ENCODE peak calls at places on chromosomes 13 and 19, in six cellular contexts. One of them, this sample, is unnamed. For H3K9me3, the result is how much of the 10 kb centered on the place peaks cover.

GRCh38 chr13:62678039-62678438 is 1262.4 kb upstream of the PCDH20 start:
- DNase-seq in CD4-positive, alpha-beta T cell: no peak
- DNase-seq in breast epithelium: no peak
- DNase-seq in body of pancreas: no peak
- DNase-seq in adrenal gland: no peak
- DNase-seq in heart right ventricle: no peak
- DNase-seq in this sample: no peak

GRCh38 chr13:107960301-107960700 is 255.0 kb downstream of the LIG4 start:
- DNase-seq in CD4-positive, alpha-beta T cell: no peak
- DNase-seq in breast epithelium: no peak
- DNase-seq in body of pancreas: no peak
- DNase-seq in adrenal gland: no peak
- DNase-seq in heart right ventricle: no peak
- DNase-seq in this sample: no peak

GRCh38 chr13:35092751-35093150 is 150.7 kb downstream of the NBEA start:
- DNase-seq in CD4-positive, alpha-beta T cell: no peak
- DNase-seq in breast epithelium: no peak
- DNase-seq in body of pancreas: no peak
- DNase-seq in adrenal gland: no peak
- DNase-seq in heart right ventricle: no peak
- DNase-seq in this sample: no peak

GRCh38 chr19:3366761-3367571 is 583 bp downstream of the NFIC start:
- DNase-seq in CD4-positive, alpha-beta T cell: no peak
- DNase-seq in breast epithelium: no peak
- DNase-seq in body of pancreas: peak
- DNase-seq in adrenal gland: peak
- DNase-seq in heart right ventricle: peak
- DNase-seq in this sample: no peak

GRCh38 chr13:80010286-80010831 is 330.6 kb downstream of the SPRY2 start:
- DNase-seq in CD4-positive, alpha-beta T cell: no peak
- DNase-seq in breast epithelium: no peak
- DNase-seq in body of pancreas: peak
- DNase-seq in adrenal gland: no peak
- DNase-seq in heart right ventricle: no peak
- DNase-seq in this sample: no peak

GRCh38 chr13:27696731-27697130 is 75.0 kb downstream of the POLR1D start:
- DNase-seq in CD4-positive, alpha-beta T cell: no peak
- DNase-seq in breast epithelium: no peak
- DNase-seq in body of pancreas: no peak
- DNase-seq in adrenal gland: no peak
- DNase-seq in heart right ventricle: no peak
- DNase-seq in this sample: no peak

GRCh38 chr19:16594681-16595091 is 22.5 kb upstream of the SLC35E1 start:
- DNase-seq in CD4-positive, alpha-beta T cell: no peak
- DNase-seq in breast epithelium: no peak
- DNase-seq in body of pancreas: no peak
- DNase-seq in adrenal gland: no peak
- DNase-seq in heart right ventricle: no peak
- DNase-seq in this sample: no peak

GRCh38 chr13:33606692-33607091 is 211.3 kb upstream of the RFC3 start:
- DNase-seq in CD4-positive, alpha-beta T cell: no peak
- DNase-seq in breast epithelium: no peak
- DNase-seq in body of pancreas: no peak
- DNase-seq in adrenal gland: no peak
- DNase-seq in heart right ventricle: no peak
- DNase-seq in this sample: no peak

GRCh38 chr19:2340496-2341246 is 12.2 kb downstream of the SPPL2B start:
- DNase-seq in CD4-positive, alpha-beta T cell: no peak
- DNase-seq in breast epithelium: no peak
- DNase-seq in body of pancreas: no peak
- DNase-seq in adrenal gland: no peak
- DNase-seq in heart right ventricle: no peak
- DNase-seq in this sample: no peak

GRCh38 chr13:44051405-44051804 is 171.7 kb downstream of the LACC1 start:
- DNase-seq in CD4-positive, alpha-beta T cell: no peak
- DNase-seq in breast epithelium: no peak
- DNase-seq in body of pancreas: no peak
- DNase-seq in adrenal gland: no peak
- DNase-seq in heart right ventricle: no peak
- DNase-seq in this sample: no peak

GRCh38 chr19:2194513-2195078 is 30.9 kb downstream of the DOT1L start:
- DNase-seq in CD4-positive, alpha-beta T cell: no peak
- DNase-seq in breast epithelium: no peak
- DNase-seq in body of pancreas: no peak
- DNase-seq in adrenal gland: no peak
- DNase-seq in heart right ventricle: no peak
- DNase-seq in this sample: no peak

GRCh38 chr13:94556016-94556415 is 39.9 kb downstream of the TGDS start:
- DNase-seq in CD4-positive, alpha-beta T cell: no peak
- DNase-seq in breast epithelium: no peak
- DNase-seq in body of pancreas: no peak
- DNase-seq in adrenal gland: no peak
- DNase-seq in heart right ventricle: no peak
- DNase-seq in this sample: no peak

GRCh38 chr13:90070837-90071525 is 1276.5 kb upstream of the MIR17HG start:
- DNase-seq in CD4-positive, alpha-beta T cell: no peak
- DNase-seq in breast epithelium: no peak
- DNase-seq in body of pancreas: no peak
- DNase-seq in adrenal gland: no peak
- DNase-seq in heart right ventricle: no peak
- DNase-seq in this sample: no peak

GRCh38 chr19:23867895-23868294 is 46.8 kb upstream of the ZNF726 start:
- DNase-seq in CD4-positive, alpha-beta T cell: no peak
- DNase-seq in breast epithelium: no peak
- DNase-seq in body of pancreas: no peak
- DNase-seq in adrenal gland: no peak
- DNase-seq in heart right ventricle: no peak
- DNase-seq in this sample: no peak

GRCh38 chr13:25210842-25211241 is 38.8 kb upstream of the AMER2 start:
- DNase-seq in CD4-positive, alpha-beta T cell: no peak
- DNase-seq in breast epithelium: no peak
- DNase-seq in body of pancreas: no peak
- DNase-seq in adrenal gland: no peak
- DNase-seq in heart right ventricle: no peak
- DNase-seq in this sample: no peak

GRCh38 chr13:25727776-25728175 is 324.0 kb downstream of the SHISA2 start:
- DNase-seq in CD4-positive, alpha-beta T cell: no peak
- DNase-seq in breast epithelium: no peak
- DNase-seq in body of pancreas: peak
- DNase-seq in adrenal gland: no peak
- DNase-seq in heart right ventricle: no peak
- DNase-seq in this sample: no peak

GRCh38 chr13:70080030-70080429 is 27.6 kb upstream of the ATXN8OS start:
- DNase-seq in CD4-positive, alpha-beta T cell: no peak
- DNase-seq in breast epithelium: no peak
- DNase-seq in body of pancreas: peak
- DNase-seq in adrenal gland: no peak
- DNase-seq in heart right ventricle: peak
- DNase-seq in this sample: no peak

GRCh38 chr19:38496116-38496515 is 62.6 kb downstream of the RYR1 start:
- DNase-seq in CD4-positive, alpha-beta T cell: no peak
- DNase-seq in breast epithelium: no peak
- DNase-seq in body of pancreas: no peak
- DNase-seq in adrenal gland: no peak
- DNase-seq in heart right ventricle: no peak
- DNase-seq in this sample: no peak

GRCh38 chr19:50514346-50515167 is 844 bp upstream of the ASPDH start:
- DNase-seq in CD4-positive, alpha-beta T cell: no peak
- DNase-seq in breast epithelium: no peak
- DNase-seq in body of pancreas: peak
- DNase-seq in adrenal gland: no peak
- DNase-seq in heart right ventricle: no peak
- DNase-seq in this sample: no peak

GRCh38 chr19:41959056-41960053 is at the start of gene RABAC1:
- DNase-seq in CD4-positive, alpha-beta T cell: peak
- DNase-seq in breast epithelium: peak
- DNase-seq in body of pancreas: peak
- DNase-seq in adrenal gland: peak
- DNase-seq in heart right ventricle: peak
- DNase-seq in this sample: peak

GRCh38 chr19:3471954-3472655 is 8.2 kb downstream of the SMIM24 start:
- DNase-seq in CD4-positive, alpha-beta T cell: peak
- DNase-seq in breast epithelium: no peak
- DNase-seq in body of pancreas: no peak
- DNase-seq in adrenal gland: no peak
- DNase-seq in heart right ventricle: peak
- DNase-seq in this sample: no peak

GRCh38 chr19:14035706-14036105 is 4.1 kb downstream of the IL27RA start:
- DNase-seq in CD4-positive, alpha-beta T cell: no peak
- DNase-seq in breast epithelium: no peak
- DNase-seq in body of pancreas: no peak
- DNase-seq in adrenal gland: no peak
- DNase-seq in heart right ventricle: no peak
- DNase-seq in this sample: no peak

GRCh38 chr19:14030997-14031718 is 404 bp upstream of the IL27RA start:
- DNase-seq in CD4-positive, alpha-beta T cell: no peak
- DNase-seq in breast epithelium: no peak
- DNase-seq in body of pancreas: no peak
- DNase-seq in adrenal gland: no peak
- DNase-seq in heart right ventricle: no peak
- DNase-seq in this sample: no peak

GRCh38 chr19:14033946-14034345 is 2.4 kb downstream of the IL27RA start:
- DNase-seq in CD4-positive, alpha-beta T cell: no peak
- DNase-seq in breast epithelium: no peak
- DNase-seq in body of pancreas: no peak
- DNase-seq in adrenal gland: no peak
- DNase-seq in heart right ventricle: no peak
- DNase-seq in this sample: no peak

GRCh38 chr19:14028901-14029300 is 953 bp downstream of the RLN3 start:
- DNase-seq in CD4-positive, alpha-beta T cell: no peak
- DNase-seq in breast epithelium: no peak
- DNase-seq in body of pancreas: no peak
- DNase-seq in adrenal gland: no peak
- DNase-seq in heart right ventricle: no peak
- DNase-seq in this sample: no peak

DNA sequence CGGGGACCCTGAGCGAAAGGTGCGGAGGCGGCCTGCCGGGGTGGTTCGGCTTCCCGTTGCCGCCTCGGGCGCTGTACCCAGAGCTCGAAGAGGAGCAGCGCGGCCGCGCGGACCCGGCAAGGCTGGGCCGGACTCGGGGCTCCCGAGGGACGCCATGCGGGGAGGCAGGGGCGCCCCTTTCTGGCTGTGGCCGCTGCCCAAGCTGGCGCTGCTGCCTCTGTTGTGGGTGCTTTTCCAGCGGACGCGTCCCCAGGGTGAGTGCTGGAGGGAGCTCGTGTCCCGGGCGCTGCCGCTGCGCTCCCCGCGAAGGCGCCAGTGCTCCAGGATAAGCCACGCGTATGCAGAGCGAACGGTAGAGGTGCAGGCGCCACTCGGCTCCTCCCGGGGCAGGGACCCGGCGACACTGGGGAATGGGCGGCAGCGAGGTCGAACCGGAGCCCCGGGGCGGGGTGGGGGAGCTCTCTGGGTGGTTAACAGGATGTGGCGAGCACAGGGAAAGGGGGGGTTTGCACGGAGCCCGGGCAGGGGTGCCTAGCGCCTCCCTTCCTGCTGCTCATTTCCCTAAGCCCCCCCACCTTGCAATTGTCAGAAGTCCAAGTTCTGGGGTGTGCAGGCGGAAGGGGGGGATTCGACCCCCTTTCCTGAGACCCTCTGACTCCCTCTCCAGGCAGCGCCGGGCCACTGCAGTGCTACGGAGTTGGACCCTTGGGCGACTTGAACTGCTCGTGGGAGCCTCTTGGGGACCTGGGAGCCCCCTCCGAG is at the start of gene IL27RA:
- DNase-seq in CD4-positive, alpha-beta T cell: peak
- DNase-seq in breast epithelium: no peak
- DNase-seq in body of pancreas: peak
- DNase-seq in adrenal gland: peak
- DNase-seq in heart right ventricle: peak
- DNase-seq in this sample: peak
- H3K27ac ChIP-seq in CD4-positive, alpha-beta T cell: peak
- H3K27ac ChIP-seq in breast epithelium: peak
- H3K27ac ChIP-seq in body of pancreas: peak
- H3K27ac ChIP-seq in adrenal gland: no peak
- H3K27ac ChIP-seq in heart right ventricle: peak
- H3K27ac ChIP-seq in this sample: peak

DNA sequence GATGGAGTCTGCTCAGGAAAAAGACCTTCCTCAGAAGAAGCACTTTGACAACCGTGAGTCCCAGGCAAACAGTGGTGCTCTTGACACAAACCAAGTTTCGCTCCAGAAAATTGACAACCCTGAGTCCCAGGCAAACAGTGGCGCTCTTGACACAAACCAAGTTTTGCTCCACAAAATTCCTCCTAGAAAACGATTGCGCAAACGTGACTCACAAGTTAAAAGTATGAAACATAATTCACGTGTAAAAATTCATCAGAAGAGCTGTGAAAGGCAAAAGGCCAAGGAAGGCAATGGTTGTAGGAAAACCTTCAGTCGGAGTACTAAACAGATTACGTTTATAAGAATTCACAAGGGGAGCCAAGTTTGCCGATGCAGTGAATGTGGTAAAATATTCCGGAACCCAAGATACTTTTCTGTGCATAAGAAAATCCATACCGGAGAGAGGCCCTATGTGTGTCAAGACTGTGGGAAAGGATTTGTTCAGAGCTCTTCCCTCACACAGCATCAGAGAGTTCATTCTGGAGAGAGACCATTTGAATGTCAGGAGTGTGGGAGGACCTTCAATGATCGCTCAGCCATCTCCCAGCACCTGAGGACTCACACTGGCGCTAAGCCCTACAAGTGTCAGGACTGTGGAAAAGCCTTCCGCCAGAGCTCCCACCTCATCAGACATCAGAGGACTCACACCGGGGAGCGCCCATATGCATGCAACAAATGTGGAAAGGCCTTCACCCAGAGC is 16.2 kb upstream of the ZNF544 start:
- DNase-seq in CD4-positive, alpha-beta T cell: no peak
- DNase-seq in breast epithelium: no peak
- DNase-seq in body of pancreas: no peak
- DNase-seq in adrenal gland: no peak
- DNase-seq in heart right ventricle: no peak
- DNase-seq in this sample: no peak
- H3K9me3 ChIP-seq in CD4-positive, alpha-beta T cell: half or more
- H3K9me3 ChIP-seq in breast epithelium: half or more
- H3K9me3 ChIP-seq in body of pancreas: under half
- H3K9me3 ChIP-seq in adrenal gland: under half
- H3K9me3 ChIP-seq in heart right ventricle: half or more
- H3K9me3 ChIP-seq in this sample: half or more

GRCh38 chr13:40568246-40568645 is 98.2 kb downstream of the FOXO1 start:
- DNase-seq in CD4-positive, alpha-beta T cell: no peak
- DNase-seq in breast epithelium: no peak
- DNase-seq in body of pancreas: no peak
- DNase-seq in adrenal gland: no peak
- DNase-seq in heart right ventricle: no peak
- DNase-seq in this sample: no peak
- H3K27ac ChIP-seq in CD4-positive, alpha-beta T cell: no peak
- H3K27ac ChIP-seq in breast epithelium: no peak
- H3K27ac ChIP-seq in body of pancreas: peak
- H3K27ac ChIP-seq in adrenal gland: no peak
- H3K27ac ChIP-seq in heart right ventricle: peak
- H3K27ac ChIP-seq in this sample: peak

DNA sequence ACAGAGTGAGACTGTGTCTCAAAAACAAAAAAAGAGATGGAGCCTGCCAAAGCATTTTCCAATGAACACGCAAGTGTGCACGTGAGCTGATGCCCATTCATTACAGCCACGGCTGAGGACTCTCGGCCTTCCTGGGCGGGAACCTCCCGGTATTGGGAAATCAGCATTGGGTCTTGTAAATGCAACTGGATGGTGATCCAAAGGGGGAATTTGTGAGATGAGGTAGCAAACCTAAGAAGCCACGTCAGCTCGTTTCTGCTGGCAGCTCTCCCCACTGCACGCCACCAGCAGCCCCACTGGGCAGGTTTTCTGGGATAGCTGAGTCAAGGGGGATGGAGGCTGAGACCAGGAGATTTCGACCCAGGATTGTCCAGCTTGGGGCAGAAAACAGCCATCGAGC is 11.5 kb downstream of the C13orf46 start:
- DNase-seq in CD4-positive, alpha-beta T cell: no peak
- DNase-seq in breast epithelium: no peak
- DNase-seq in body of pancreas: peak
- DNase-seq in adrenal gland: no peak
- DNase-seq in heart right ventricle: no peak
- DNase-seq in this sample: no peak
- H3K9me3 ChIP-seq in CD4-positive, alpha-beta T cell: under half
- H3K9me3 ChIP-seq in breast epithelium: under half
- H3K9me3 ChIP-seq in body of pancreas: under half
- H3K9me3 ChIP-seq in adrenal gland: under half
- H3K9me3 ChIP-seq in heart right ventricle: under half
- H3K9me3 ChIP-seq in this sample: under half